ENCODE peak calls at places on chromosome 9, in four cellular contexts. M is GM13976, Z is globus pallidus, H is cardiac fibroblast. W is an unnamed sample.

GRCh38 chr9:97737429-97737828 is 40.3 kb upstream of the XPA start:
- DNase-seq in M (no peak), Z (no peak), H (peak), W (peak)

GRCh38 chr9:8070779-8071444 is 271.3 kb upstream of the DMAC1 start:
- DNase-seq in M (no peak), Z (peak), H (no peak), W (no peak)

GRCh38 chr9:89149726-89150125 is 28.9 kb downstream of the SHC3 start:
- DNase-seq in M (no peak), Z (no peak), H (peak), W (peak)

GRCh38 chr9:135992486-135993408 is 31.6 kb upstream of the UBAC1 start:
- DNase-seq in M (peak), Z (no peak), H (peak), W (peak)

GRCh38 chr9:98933185-98933584 is 10.5 kb upstream of the COL15A1 start:
- DNase-seq in M (no peak), Z (no peak), H (no peak), W (no peak)

GRCh38 chr9:34521406-34522045 is 1.3 kb downstream of the ENHO start:
- DNase-seq in M (no peak), Z (no peak), H (no peak), W (no peak)

GRCh38 chr9:131420913-131421312 is 27.0 kb downstream of the PRRC2B start:
- DNase-seq in M (no peak), Z (no peak), H (peak), W (peak)

GRCh38 chr9:109469646-109470358 is 28.3 kb downstream of the PTPN3 start:
- DNase-seq in M (peak), Z (peak), H (peak), W (peak)

GRCh38 chr9:14313378-14313940 is 482 bp downstream of the NFIB start:
- DNase-seq in M (peak), Z (peak), H (peak), W (peak)

GRCh38 chr9:127224883-127225739 is 39.5 kb upstream of the GARNL3 start:
- DNase-seq in M (peak), Z (peak), H (peak), W (peak)

GRCh38 chr9:15927131-15927530 is 374.3 kb downstream of the CCDC171 start:
- DNase-seq in M (no peak), Z (no peak), H (peak), W (peak)

GRCh38 chr9:137365056-137365455 is 57.9 kb downstream of the EXD3 start:
- DNase-seq in M (no peak), Z (no peak), H (no peak), W (no peak)

GRCh38 chr9:33765411-33765810 is 29.9 kb upstream of the PRSS3 start:
- DNase-seq in M (no peak), Z (no peak), H (peak), W (no peak)

GRCh38 chr9:96217358-96217755 is 84.6 kb downstream of the HSD17B3 start:
- DNase-seq in M (no peak), Z (no peak), H (peak), W (no peak)

GRCh38 chr9:72588336-72588735 is 66.9 kb downstream of the TMC1 start:
- DNase-seq in M (no peak), Z (peak), H (peak), W (no peak)

GRCh38 chr9:116952434-116952805 is 265.3 kb downstream of the TRIM32 start:
- DNase-seq in M (no peak), Z (no peak), H (no peak), W (no peak)

GRCh38 chr9:98997580-98997979 is 53.9 kb downstream of the COL15A1 start:
- DNase-seq in M (no peak), Z (no peak), H (peak), W (no peak)

GRCh38 chr9:136666364-136667216 is 3.9 kb downstream of the EGFL7 start:
- DNase-seq in M (no peak), Z (no peak), H (no peak), W (peak)

GRCh38 chr9:89880721-89881120 is 275.9 kb downstream of the GADD45G start:
- DNase-seq in M (no peak), Z (no peak), H (no peak), W (no peak)

GRCh38 chr9:124812401-124813016 is 35.6 kb downstream of the OLFML2A start:
- DNase-seq in M (no peak), Z (no peak), H (peak), W (peak)

GRCh38 chr9:116643691-116644090 is 43.4 kb upstream of the TRIM32 start:
- DNase-seq in M (no peak), Z (no peak), H (no peak), W (peak)

GRCh38 chr9:8401961-8402701 is 602.6 kb upstream of the DMAC1 start:
- DNase-seq in M (no peak), Z (peak), H (no peak), W (no peak)

GRCh38 chr9:109967651-109968331 is 187.8 kb downstream of the PALM2AKAP2 start:
- DNase-seq in M (peak), Z (peak), H (no peak), W (no peak)

GRCh38 chr9:80163889-80164288 is 592.1 kb downstream of the TLE4 start:
- DNase-seq in M (no peak), Z (no peak), H (no peak), W (no peak)

W was measured in AG20443.